ENCODE peak calls at places on chromosomes 3 and 15, in seven cellular contexts. U is heart left ventricle, Z is right lobe of liver, P is kidney, E is left ventricle myocardium inferior, B is BE2C, V is right atrium auricular region. T is an unnamed sample. For H3K36me3, the result is how much of the 10 kb centered on the place peaks cover.

GRCh38 chr3:188236241-188236640 is 82.3 kb downstream of the LPP start:
- DNase-seq in U (no peak), Z (no peak), P (no peak), E (no peak), B (no peak), V (no peak), T (no peak)

GRCh38 chr3:172161959-172162358 is 122.6 kb downstream of the FNDC3B start:
- DNase-seq in U (no peak), Z (no peak), P (no peak), E (no peak), B (no peak), V (no peak), T (no peak)

GRCh38 chr3:177673105-177673804 is 476.0 kb upstream of the TBL1XR1 start:
- DNase-seq in U (no peak), Z (no peak), P (no peak), E (no peak), B (no peak), V (no peak), T (no peak)

GRCh38 chr15:65410036-65410435 is 12.7 kb downstream of the IGDCC4 start:
- DNase-seq in U (no peak), Z (no peak), P (peak), E (no peak), B (no peak), V (no peak), T (no peak)

GRCh38 chr3:113231391-113231790 is 20.0 kb downstream of the BOC start:
- DNase-seq in U (no peak), Z (no peak), P (no peak), E (no peak), B (no peak), V (no peak), T (no peak)

GRCh38 chr3:153158961-153159735 is 2.9 kb upstream of the RAP2B start:
- DNase-seq in U (no peak), Z (no peak), P (no peak), E (no peak), B (no peak), V (no peak), T (no peak)

GRCh38 chr3:156814295-156814694 is 11.9 kb upstream of the LEKR1 start:
- DNase-seq in U (no peak), Z (no peak), P (no peak), E (no peak), B (no peak), V (no peak), T (no peak)

GRCh38 chr3:61924065-61924740 is 362.8 kb downstream of the PTPRG start:
- DNase-seq in U (peak), Z (peak), P (no peak), E (peak), B (no peak), V (no peak), T (no peak)

GRCh38 chr3:155188036-155188435 is 105.4 kb downstream of the STRIT1 start:
- DNase-seq in U (no peak), Z (no peak), P (no peak), E (no peak), B (no peak), V (no peak), T (no peak)

GRCh38 chr3:10085738-10086137 is 22.3 kb downstream of the FANCD2OS start:
- DNase-seq in U (no peak), Z (no peak), P (no peak), E (no peak), B (no peak), V (no peak), T (no peak)

GRCh38 chr15:60004019-60004845 is at the start of gene FOXB1:
- DNase-seq in U (no peak), Z (no peak), P (no peak), E (no peak), B (no peak), V (no peak), T (no peak)

GRCh38 chr3:99248913-99249312 is 347.4 kb upstream of the DCBLD2 start:
- DNase-seq in U (no peak), Z (no peak), P (no peak), E (no peak), B (no peak), V (no peak), T (no peak)

GRCh38 chr3:99172736-99173657 is 271.5 kb upstream of the DCBLD2 start:
- DNase-seq in U (peak), Z (peak), P (peak), E (no peak), B (peak), V (no peak), T (peak)

GRCh38 chr3:143668924-143669790 is 179.1 kb downstream of the SLC9A9 start:
- DNase-seq in U (no peak), Z (no peak), P (no peak), E (no peak), B (no peak), V (no peak), T (peak)

DNA sequence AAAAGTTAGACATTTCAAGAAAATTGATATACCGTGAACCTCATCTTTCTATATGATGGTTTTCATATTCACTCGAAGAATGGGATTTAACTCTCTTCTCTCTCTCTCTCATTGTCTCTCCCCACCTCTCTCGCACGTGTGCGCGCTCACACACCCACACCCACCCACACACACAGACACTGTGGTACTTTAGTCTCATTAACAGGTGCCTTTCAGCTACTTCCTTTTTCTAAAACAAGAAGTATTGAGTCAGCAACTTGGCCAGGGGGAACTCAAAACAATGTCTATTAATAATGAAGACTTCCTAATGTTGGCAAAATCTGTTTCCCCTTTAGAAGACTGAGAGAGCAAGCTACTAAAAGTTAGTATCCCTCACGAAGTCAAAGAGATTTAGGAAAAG is 150.7 kb downstream of the TMCO5A start:
- DNase-seq in U (no peak), Z (no peak), P (no peak), E (no peak), B (no peak), V (no peak), T (no peak)
- H3K36me3 ChIP-seq in U (under half), Z (under half), P (under half), E (under half), B (under half), V (under half), T (under half)

GRCh38 chr3:139674585-139675260 is 3.0 kb downstream of the NMNAT3 start:
- DNase-seq in U (no peak), Z (no peak), P (no peak), E (no peak), B (peak), V (no peak), T (no peak)

GRCh38 chr3:139675327-139675726 is 2.4 kb downstream of the NMNAT3 start:
- DNase-seq in U (no peak), Z (no peak), P (no peak), E (no peak), B (no peak), V (no peak), T (no peak)

GRCh38 chr3:139676634-139677197 is 1.1 kb downstream of the NMNAT3 start:
- DNase-seq in U (no peak), Z (no peak), P (no peak), E (no peak), B (no peak), V (no peak), T (no peak)

GRCh38 chr3:139679218-139679617 is 1.4 kb upstream of the NMNAT3 start:
- DNase-seq in U (no peak), Z (no peak), P (no peak), E (no peak), B (no peak), V (no peak), T (no peak)

GRCh38 chr3:139677341-139678155 is at the start of gene NMNAT3:
- DNase-seq in U (peak), Z (peak), P (peak), E (peak), B (peak), V (peak), T (peak)
- TF ChIP-seq CTCF in U (no peak), Z (no peak), P (no peak), E (peak), B (no peak), V (no peak), T (no peak)

DNA sequence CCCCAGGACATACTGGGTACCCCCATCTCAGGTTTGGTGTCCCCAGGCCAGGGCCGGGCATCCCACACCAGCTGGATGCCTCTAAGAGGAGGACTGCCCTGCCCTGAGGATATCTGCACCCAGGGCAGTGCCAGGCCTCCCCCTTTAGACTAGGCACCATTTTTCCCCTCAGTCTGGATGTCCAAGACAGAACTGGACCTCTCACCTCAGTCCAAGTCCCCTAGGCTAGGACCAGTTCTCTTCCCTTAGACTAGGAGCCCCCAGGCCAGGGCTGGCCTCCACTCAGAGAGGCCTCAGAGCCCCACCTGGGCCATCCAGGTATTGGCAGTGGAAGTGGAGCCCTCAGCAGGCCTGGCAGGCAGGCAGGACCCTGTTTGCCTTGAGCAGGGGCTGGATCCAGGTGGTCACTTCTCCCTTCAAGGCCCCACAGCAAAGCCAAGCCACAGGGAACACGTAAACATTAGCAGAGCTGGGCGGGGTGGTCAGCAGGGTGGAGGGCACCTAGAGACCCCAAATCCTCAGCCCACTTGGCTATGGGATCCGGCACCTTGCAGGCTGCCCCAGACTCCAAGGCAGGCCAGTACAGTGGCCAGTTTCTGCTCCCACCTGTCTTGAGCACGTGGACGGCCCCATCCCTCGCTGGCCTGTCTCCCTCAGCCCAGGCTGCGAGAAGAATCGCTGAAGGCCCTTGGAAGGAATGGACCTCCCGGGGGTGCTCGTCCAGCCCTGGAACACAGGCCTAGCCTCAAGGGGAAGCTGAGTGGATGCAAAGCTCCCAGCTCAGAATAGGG is 28.3 kb downstream of the PTH1R start:
- DNase-seq in U (no peak), Z (peak), P (peak), E (no peak), B (no peak), V (no peak), T (no peak)
- H3K36me3 ChIP-seq in U (under half), Z (under half), P (under half), E (under half), B (under half), V (under half), T (under half)

GRCh38 chr15:48334260-48334659 is 3.0 kb downstream of the DUT start:
- DNase-seq in U (no peak), Z (no peak), P (no peak), E (no peak), B (no peak), V (no peak), T (no peak)
- TF ChIP-seq CTCF in U (no peak), Z (no peak), P (no peak), E (no peak), B (peak), V (no peak), T (no peak)

GRCh38 chr15:89196994-89197393 is 24.4 kb downstream of the RLBP1 start:
- DNase-seq in U (no peak), Z (no peak), P (no peak), E (no peak), B (peak), V (no peak), T (peak)

GRCh38 chr15:89194608-89195007 is 26.8 kb downstream of the RLBP1 start:
- DNase-seq in U (no peak), Z (no peak), P (no peak), E (no peak), B (no peak), V (no peak), T (no peak)

GRCh38 chr15:89197503-89197971 is 23.8 kb downstream of the RLBP1 start:
- DNase-seq in U (no peak), Z (no peak), P (no peak), E (no peak), B (peak), V (no peak), T (peak)

GRCh38 chr15:89195836-89196235 is 25.5 kb downstream of the RLBP1 start:
- DNase-seq in U (no peak), Z (no peak), P (no peak), E (no peak), B (no peak), V (no peak), T (no peak)

GRCh38 chr15:89196241-89196640 is 25.1 kb downstream of the RLBP1 start:
- DNase-seq in U (no peak), Z (no peak), P (no peak), E (no peak), B (no peak), V (no peak), T (no peak)
- H3K36me3 ChIP-seq in U (under half), Z (under half), P (under half), E (half or more), B (under half), V (half or more), T (under half)

GRCh38 chr3:71458895-71459294 is 124.6 kb downstream of the FOXP1 start:
- DNase-seq in U (no peak), Z (no peak), P (no peak), E (no peak), B (no peak), V (no peak), T (no peak)

GRCh38 chr3:71456826-71457225 is 126.7 kb downstream of the FOXP1 start:
- DNase-seq in U (no peak), Z (no peak), P (no peak), E (no peak), B (no peak), V (no peak), T (no peak)

GRCh38 chr3:71454513-71455423 is 128.8 kb downstream of the FOXP1 start:
- DNase-seq in U (no peak), Z (no peak), P (no peak), E (no peak), B (no peak), V (no peak), T (no peak)

GRCh38 chr3:71453822-71454512 is 129.6 kb downstream of the FOXP1 start:
- DNase-seq in U (no peak), Z (no peak), P (no peak), E (no peak), B (no peak), V (no peak), T (no peak)

DNA sequence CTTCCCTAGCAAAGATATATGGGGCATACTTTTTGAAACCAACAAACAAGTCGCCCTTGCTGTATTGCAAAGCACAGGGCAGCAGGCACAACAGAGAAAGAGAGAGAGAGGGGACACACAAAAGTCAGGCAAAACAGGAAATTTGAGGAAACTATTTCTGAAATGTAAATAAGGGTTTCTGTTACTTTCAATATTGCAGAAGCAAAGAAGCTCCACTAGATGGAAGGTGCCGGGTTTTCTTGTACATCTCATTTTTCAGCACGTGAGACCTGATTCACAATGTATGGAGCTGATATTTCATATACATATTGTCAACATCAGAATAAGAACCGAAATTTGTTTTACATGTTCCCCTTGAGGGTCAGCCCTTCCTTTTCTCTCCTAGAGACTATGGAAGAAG is 127.4 kb downstream of the FOXP1 start:
- DNase-seq in U (no peak), Z (no peak), P (no peak), E (no peak), B (no peak), V (no peak), T (no peak)
- TF ChIP-seq CTCF in U (no peak), Z (peak), P (no peak), E (no peak), B (no peak), V (no peak), T (no peak)